ENCODE peak calls at places on chromosomes 5 and 9, in four cellular contexts. X is aorta, R is GM19239, U is NCI-H1092. E is an unnamed sample.

GRCh38 chr5:159403906-159404641 is 73.8 kb upstream of the IL12B start:
- DNase-seq in R (no peak), X (no peak), U (no peak), E (no peak)

GRCh38 chr9:17578911-17579793 is at the start of gene SH3GL2:
- DNase-seq in U (peak), X (no peak), R (no peak), E (peak)

GRCh38 chr5:93800988-93801811 is 59.8 kb upstream of the POU5F2 start:
- DNase-seq in U (peak), X (no peak), R (peak), E (peak)

GRCh38 chr9:109329274-109330258 is 8.7 kb upstream of the EPB41L4B start:
- DNase-seq in X (peak), R (no peak), U (no peak), E (peak)

GRCh38 chr9:70352802-70353201 is 61.7 kb downstream of the KLF9 start:
- DNase-seq in R (no peak), X (no peak), U (no peak), E (no peak)

GRCh38 chr9:89606567-89607311 is 1.9 kb downstream of the GADD45G start:
- DNase-seq in U (no peak), X (no peak), R (no peak), E (peak)

GRCh38 chr5:78899922-78900362 is 85.2 kb downstream of the ARSB start:
- DNase-seq in X (no peak), U (no peak), R (no peak), E (no peak)

GRCh38 chr9:27198175-27198574 is 89.2 kb downstream of the TEK start:
- DNase-seq in R (no peak), U (peak), X (no peak), E (no peak)

GRCh38 chr9:89779416-89779815 is 174.6 kb downstream of the GADD45G start:
- DNase-seq in X (no peak), U (no peak), R (no peak), E (no peak)

GRCh38 chr5:13331585-13331984 is 612.9 kb downstream of the DNAH5 start:
- DNase-seq in R (no peak), X (no peak), U (no peak), E (no peak)

E was measured in right cardiac atrium.